ENCODE peak calls at places on chromosomes 2 and 18, in nine cellular contexts. X, I, C, F, H, K, N, S and J are unnamed samples. For H3K4me1, the result is how much of the 10 kb centered on the place peaks cover.

GRCh38 chr2:161136194-161136593 is 24.0 kb upstream of the TANK start:
- DNase-seq in X (no peak), I (no peak), C (no peak), F (no peak), H (no peak), K (no peak), N (no peak), S (peak), J (no peak)

GRCh38 chr18:78611869-78612268 is 367.7 kb upstream of the SALL3 start:
- DNase-seq in X (no peak), I (no peak), C (no peak), F (no peak), H (no peak), K (no peak), N (no peak), S (no peak), J (no peak)

GRCh38 chr2:160970052-160970846 is 190.0 kb upstream of the TANK start:
- DNase-seq in X (peak), I (peak), C (peak), F (peak), H (no peak), K (no peak), N (no peak), S (peak), J (peak)

GRCh38 chr2:140990416-140990815 is 1140.4 kb downstream of the LRP1B start:
- DNase-seq in X (no peak), I (no peak), C (no peak), F (no peak), H (no peak), K (no peak), N (no peak), S (no peak), J (no peak)

GRCh38 chr2:162114291-162114690 is 37.8 kb downstream of the GCG start:
- DNase-seq in X (no peak), I (no peak), C (no peak), F (no peak), H (no peak), K (no peak), N (no peak), S (no peak), J (no peak)

GRCh38 chr2:18701981-18702380 is 112.6 kb upstream of the NT5C1B start:
- DNase-seq in X (no peak), I (no peak), C (no peak), F (no peak), H (no peak), K (no peak), N (no peak), S (no peak), J (no peak)

GRCh38 chr18:35116784-35117318 is 75.6 kb downstream of the MAPRE2 start:
- DNase-seq in X (no peak), I (no peak), C (no peak), F (no peak), H (no peak), K (no peak), N (no peak), S (no peak), J (no peak)

GRCh38 chr2:54772531-54772930 is 49.1 kb downstream of the EML6 start:
- DNase-seq in X (no peak), I (no peak), C (no peak), F (no peak), H (no peak), K (no peak), N (no peak), S (no peak), J (no peak)

GRCh38 chr2:71929482-71929772 is 218.2 kb downstream of the CYP26B1 start:
- DNase-seq in X (no peak), I (no peak), C (no peak), F (no peak), H (no peak), K (no peak), N (no peak), S (no peak), J (no peak)

GRCh38 chr2:236366406-236366805 is 102.2 kb upstream of the ASB18 start:
- DNase-seq in X (no peak), I (no peak), C (no peak), F (no peak), H (no peak), K (no peak), N (no peak), S (no peak), J (no peak)

GRCh38 chr2:130355578-130356431 is at the start of gene PTPN18:
- DNase-seq in X (peak), I (peak), C (peak), F (peak), H (no peak), K (peak), N (peak), S (peak), J (peak)

GRCh38 chr2:37648316-37649011 is 23.0 kb downstream of the CDC42EP3 start:
- DNase-seq in X (no peak), I (no peak), C (no peak), F (peak), H (peak), K (peak), N (no peak), S (peak), J (peak)

GRCh38 chr2:191265311-191266170 is 20.3 kb downstream of the MYO1B start:
- DNase-seq in X (no peak), I (no peak), C (no peak), F (peak), H (no peak), K (peak), N (no peak), S (no peak), J (no peak)

GRCh38 chr2:177888581-177888980 is 184.0 kb downstream of the PDE11A start:
- DNase-seq in X (no peak), I (no peak), C (no peak), F (no peak), H (no peak), K (no peak), N (no peak), S (no peak), J (no peak)

GRCh38 chr2:44254023-44254422 is 21.3 kb upstream of the SLC3A1 start:
- DNase-seq in X (no peak), I (no peak), C (no peak), F (no peak), H (no peak), K (no peak), N (no peak), S (no peak), J (no peak)

GRCh38 chr18:36153203-36153602 is 23.5 kb downstream of the ELP2 start:
- DNase-seq in X (no peak), I (no peak), C (no peak), F (no peak), H (no peak), K (no peak), N (no peak), S (no peak), J (no peak)

GRCh38 chr2:98828793-98829371 is 98.0 kb upstream of the MGAT4A start:
- DNase-seq in X (no peak), I (no peak), C (no peak), F (no peak), H (no peak), K (no peak), N (no peak), S (no peak), J (no peak)

GRCh38 chr2:72827999-72828646 is 2.3 kb upstream of the EXOC6B start:
- DNase-seq in X (no peak), I (no peak), C (no peak), F (no peak), H (no peak), K (no peak), N (no peak), S (no peak), J (no peak)

GRCh38 chr2:29009711-29010677 is 28.9 kb downstream of the TOGARAM2 start:
- DNase-seq in X (no peak), I (no peak), C (no peak), F (no peak), H (no peak), K (no peak), N (no peak), S (no peak), J (no peak)

GRCh38 chr18:10797882-10798281 is 272.1 kb downstream of the NAPG start:
- DNase-seq in X (no peak), I (peak), C (no peak), F (no peak), H (no peak), K (peak), N (no peak), S (peak), J (no peak)

GRCh38 chr2:223488814-223489213 is 113.3 kb downstream of the SCG2 start:
- DNase-seq in X (no peak), I (no peak), C (no peak), F (peak), H (no peak), K (no peak), N (no peak), S (no peak), J (peak)

GRCh38 chr18:26502834-26503233 is 45.5 kb downstream of the KCTD1 start:
- DNase-seq in X (no peak), I (no peak), C (no peak), F (no peak), H (no peak), K (no peak), N (no peak), S (no peak), J (no peak)

GRCh38 chr18:6069539-6069938 is 174.2 kb upstream of the TMEM200C start:
- DNase-seq in X (no peak), I (no peak), C (no peak), F (no peak), H (no peak), K (no peak), N (no peak), S (no peak), J (no peak)

GRCh38 chr2:73334620-73335019 is 41.3 kb upstream of the EGR4 start:
- DNase-seq in X (no peak), I (no peak), C (no peak), F (no peak), H (no peak), K (no peak), N (no peak), S (no peak), J (no peak)

GRCh38 chr2:238158018-238158806 is 558 bp upstream of the ERFE start:
- DNase-seq in X (no peak), I (peak), C (no peak), F (no peak), H (no peak), K (peak), N (no peak), S (no peak), J (peak)

GRCh38 chr2:181999255-181999654 is 13.6 kb downstream of the PPP1R1C start:
- DNase-seq in X (no peak), I (no peak), C (no peak), F (no peak), H (no peak), K (no peak), N (no peak), S (no peak), J (no peak)

GRCh38 chr18:56992777-56993176 is 154.1 kb upstream of the BOD1L2 start:
- DNase-seq in X (no peak), I (no peak), C (no peak), F (no peak), H (no peak), K (no peak), N (no peak), S (no peak), J (no peak)

GRCh38 chr18:13112982-13113381 is 105.6 kb upstream of the LDLRAD4 start:
- DNase-seq in X (no peak), I (peak), C (peak), F (peak), H (no peak), K (peak), N (no peak), S (no peak), J (peak)

GRCh38 chr2:16719409-16719808 is 53.8 kb upstream of the CYRIA start:
- DNase-seq in X (no peak), I (no peak), C (no peak), F (no peak), H (no peak), K (no peak), N (no peak), S (no peak), J (no peak)

GRCh38 chr2:48531141-48531648 is 1.2 kb downstream of the STON1 start:
- DNase-seq in X (no peak), I (peak), C (no peak), F (peak), H (no peak), K (no peak), N (no peak), S (no peak), J (no peak)

GRCh38 chr18:70461323-70462077 is 172.7 kb downstream of the SOCS6 start:
- DNase-seq in X (no peak), I (no peak), C (no peak), F (no peak), H (no peak), K (no peak), N (no peak), S (no peak), J (no peak)

GRCh38 chr2:120421830-120422175 is 75.9 kb downstream of the INHBB start:
- DNase-seq in X (no peak), I (no peak), C (no peak), F (no peak), H (no peak), K (no peak), N (no peak), S (no peak), J (no peak)

GRCh38 chr2:69570474-69570873 is 73.1 kb downstream of the AAK1 start:
- DNase-seq in X (no peak), I (no peak), C (no peak), F (no peak), H (no peak), K (no peak), N (no peak), S (no peak), J (no peak)

GRCh38 chr18:31723998-31724711 is 36.5 kb downstream of the SLC25A52 start:
- DNase-seq in X (peak), I (no peak), C (no peak), F (peak), H (no peak), K (peak), N (no peak), S (no peak), J (peak)

GRCh38 chr2:233460726-233461431 is 105.7 kb downstream of the USP40 start:
- DNase-seq in X (no peak), I (no peak), C (no peak), F (no peak), H (no peak), K (peak), N (no peak), S (no peak), J (no peak)

DNA sequence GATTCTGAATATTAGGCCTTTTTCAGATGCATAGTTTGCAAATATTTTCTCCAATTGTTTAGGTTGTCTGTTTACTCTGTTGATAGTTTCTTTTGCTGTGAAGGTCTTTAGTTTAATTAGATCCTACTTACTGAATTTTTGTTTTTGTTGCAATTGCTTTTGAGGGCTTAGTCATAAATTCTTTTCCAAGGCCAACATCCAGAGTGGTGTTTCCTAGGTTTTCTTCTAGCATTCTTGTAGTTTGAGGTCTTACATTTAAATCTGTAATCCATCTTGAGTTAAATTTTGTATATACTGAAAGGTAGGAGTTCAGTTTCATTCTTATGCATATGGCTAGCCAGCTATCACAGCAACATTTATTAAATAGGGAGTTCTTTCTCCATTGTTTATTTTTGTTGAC is 404.8 kb downstream of the LNPK start:
- DNase-seq in X (no peak), I (no peak), C (no peak), F (no peak), H (no peak), K (no peak), N (no peak), S (no peak), J (no peak)
- H3K4me3 ChIP-seq in X (no peak), I (no peak), C (no peak), F (no peak), H (no peak), K (no peak), N (no peak), S (no peak), J (no peak)

DNA sequence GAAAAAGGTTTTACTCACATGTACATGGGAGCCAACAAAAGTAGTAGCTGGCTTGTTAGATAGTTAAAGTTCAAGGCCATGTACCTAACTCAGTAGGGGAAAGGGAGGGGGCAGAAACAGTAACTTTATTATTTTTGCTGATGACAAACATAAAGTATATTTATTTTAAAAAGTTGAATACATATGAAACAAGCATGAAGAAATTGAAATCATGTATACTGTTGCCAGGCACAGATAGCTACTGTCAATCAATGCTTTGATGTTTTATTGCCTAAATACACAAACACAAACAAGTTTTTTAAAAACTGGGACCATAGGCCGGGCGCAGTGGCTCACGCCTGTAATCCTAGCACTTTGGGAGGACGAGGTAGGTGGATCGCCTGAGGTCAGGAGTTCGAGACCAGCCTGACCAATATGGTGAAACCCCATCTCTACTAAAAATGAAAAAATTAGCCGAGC is 7.6 kb upstream of the PSD4 start:
- DNase-seq in X (no peak), I (no peak), C (no peak), F (no peak), H (no peak), K (no peak), N (no peak), S (no peak), J (no peak)
- H3K4me1 ChIP-seq in X (under half), I (under half), C (under half), F (under half), H (half or more), K (under half), N (under half), S (under half), J (under half)

GRCh38 chr2:170822292-170822884 is 5.7 kb downstream of the GAD1 start:
- DNase-seq in X (no peak), I (peak), C (no peak), F (no peak), H (no peak), K (no peak), N (peak), S (no peak), J (no peak)

GRCh38 chr2:170823800-170824153 is 7.1 kb downstream of the GAD1 start:
- DNase-seq in X (no peak), I (peak), C (no peak), F (no peak), H (no peak), K (no peak), N (no peak), S (no peak), J (no peak)

GRCh38 chr2:170824526-170825015 is 7.9 kb downstream of the GAD1 start:
- DNase-seq in X (no peak), I (no peak), C (no peak), F (no peak), H (no peak), K (no peak), N (no peak), S (no peak), J (no peak)

GRCh38 chr2:170821631-170822291 is 5.1 kb downstream of the GAD1 start:
- DNase-seq in X (no peak), I (peak), C (no peak), F (no peak), H (no peak), K (no peak), N (no peak), S (no peak), J (no peak)

GRCh38 chr2:170822885-170823799 is 6.5 kb downstream of the GAD1 start:
- DNase-seq in X (no peak), I (peak), C (no peak), F (no peak), H (no peak), K (no peak), N (no peak), S (no peak), J (no peak)
- H3K4me3 ChIP-seq in X (peak), I (peak), C (no peak), F (no peak), H (peak), K (peak), N (peak), S (no peak), J (no peak)

GRCh38 chr2:168671932-168672331 is 130.5 kb upstream of the NOSTRIN start:
- DNase-seq in X (no peak), I (no peak), C (no peak), F (no peak), H (no peak), K (no peak), N (no peak), S (no peak), J (no peak)

GRCh38 chr2:168666339-168666738 is 136.1 kb upstream of the NOSTRIN start:
- DNase-seq in X (no peak), I (no peak), C (no peak), F (no peak), H (no peak), K (no peak), N (no peak), S (no peak), J (no peak)

GRCh38 chr2:168670478-168670877 is 132.0 kb upstream of the NOSTRIN start:
- DNase-seq in X (no peak), I (no peak), C (no peak), F (no peak), H (no peak), K (no peak), N (no peak), S (no peak), J (no peak)

GRCh38 chr2:168673265-168674222 is 128.9 kb upstream of the NOSTRIN start:
- DNase-seq in X (no peak), I (no peak), C (no peak), F (no peak), H (no peak), K (no peak), N (no peak), S (no peak), J (no peak)

GRCh38 chr2:168669151-168669550 is 133.3 kb upstream of the NOSTRIN start:
- DNase-seq in X (no peak), I (no peak), C (no peak), F (no peak), H (no peak), K (no peak), N (no peak), S (no peak), J (no peak)
- H3K4me1 ChIP-seq in X (under half), I (under half), C (under half), F (under half), H (under half), K (under half), N (under half), S (under half), J (under half)

DNA sequence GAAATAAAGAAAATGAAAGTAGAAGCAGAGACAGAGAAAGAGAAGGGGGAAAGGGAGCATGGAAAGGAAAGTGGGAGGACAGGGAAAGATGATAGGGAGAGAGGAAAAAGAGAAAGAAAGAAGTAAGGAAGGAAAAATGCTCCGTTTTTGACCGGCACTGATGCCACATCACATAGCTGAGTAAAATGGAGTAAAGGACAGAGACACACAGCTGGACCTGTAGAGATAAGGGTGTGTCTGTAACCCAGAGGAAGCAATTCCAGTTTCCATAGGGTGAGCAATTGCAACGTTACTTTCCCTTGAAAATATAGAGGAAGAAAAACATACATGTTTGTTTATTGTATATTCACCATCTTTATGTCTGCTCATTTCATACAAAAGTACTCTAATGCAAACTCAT is 1866.9 kb upstream of the PIK3C3 start:
- DNase-seq in X (no peak), I (no peak), C (no peak), F (no peak), H (no peak), K (no peak), N (no peak), S (no peak), J (no peak)
- H3K4me3 ChIP-seq in X (no peak), I (no peak), C (no peak), F (peak), H (no peak), K (no peak), N (no peak), S (no peak), J (no peak)

DNA sequence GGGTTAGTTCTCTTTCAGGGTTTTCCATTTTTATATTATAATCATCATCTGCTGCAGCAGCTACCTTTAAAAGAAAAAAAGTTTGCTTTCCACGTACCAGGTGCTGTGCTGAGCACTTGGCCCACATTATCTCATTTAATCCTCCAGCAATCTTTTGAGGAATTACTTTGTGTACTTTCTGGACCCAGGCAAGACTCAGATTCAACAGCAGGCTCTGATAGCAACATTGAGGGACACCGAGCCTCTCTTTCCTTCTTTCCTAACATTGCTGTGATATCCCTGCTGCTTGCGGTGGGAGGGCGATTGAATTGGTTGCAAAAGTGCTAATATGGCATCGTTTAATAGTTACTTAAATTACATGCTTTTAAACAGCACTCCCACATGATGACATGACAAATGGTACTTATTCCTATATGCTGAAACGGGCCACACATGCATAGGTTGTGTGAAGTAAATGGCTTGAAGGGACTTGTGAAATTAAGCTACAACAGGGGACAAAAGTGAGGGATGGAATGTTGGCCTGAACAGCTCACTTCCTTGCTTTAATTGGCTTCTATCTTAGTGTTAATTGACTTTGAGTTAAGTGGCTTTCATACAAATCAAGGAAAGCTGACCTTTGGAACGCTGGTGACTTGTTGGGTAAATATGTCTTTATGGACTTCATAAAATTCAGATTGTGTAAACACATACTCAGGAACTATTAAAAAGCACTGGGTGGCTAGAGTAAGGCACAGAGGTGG is 21.2 kb downstream of the SPRED2 start:
- DNase-seq in X (no peak), I (no peak), C (no peak), F (no peak), H (no peak), K (no peak), N (no peak), S (no peak), J (no peak)
- H3K4me1 ChIP-seq in X (under half), I (under half), C (half or more), F (under half), H (under half), K (under half), N (under half), S (half or more), J (half or more)